ENCODE peak calls at places on chromosomes 16 and 17, in four cellular contexts. X is AG10803, E is GM12865, I is cardiac muscle cell. W is an unnamed sample.

GRCh38 chr17:50953518-50953830 is 87.3 kb upstream of the TOB1 start:
- DNase-seq in E (no peak), I (no peak), X (no peak), W (no peak)

GRCh38 chr16:81485824-81486554 is 41.4 kb downstream of the CMIP start:
- DNase-seq in I (no peak), X (peak), E (no peak), W (no peak)

GRCh38 chr16:84864266-84864955 is 44.6 kb downstream of the CRISPLD2 start:
- DNase-seq in X (no peak), I (no peak), E (no peak), W (no peak)

GRCh38 chr16:1336619-1337018 is 3.2 kb downstream of the BAIAP3 start:
- DNase-seq in X (no peak), E (no peak), I (no peak), W (no peak)

GRCh38 chr16:85137323-85138072 is 25.2 kb upstream of the CIBAR2 start:
- DNase-seq in E (no peak), X (peak), I (peak), W (no peak)

GRCh38 chr16:77696149-77696548 is 26.2 kb upstream of the NUDT7 start:
- DNase-seq in I (peak), X (no peak), E (no peak), W (no peak)

GRCh38 chr17:68759343-68760140 is 158.4 kb upstream of the FAM20A start:
- DNase-seq in I (peak), X (peak), E (peak), W (peak)

GRCh38 chr17:39485555-39485954 is 24.3 kb downstream of the CDK12 start:
- DNase-seq in X (peak), I (no peak), E (no peak), W (no peak)

GRCh38 chr17:37098910-37099664 is 150.3 kb downstream of the AATF start:
- DNase-seq in E (no peak), X (no peak), I (peak), W (no peak)

GRCh38 chr16:84526794-84527485 is 22.5 kb upstream of the MEAK7 start:
- DNase-seq in E (no peak), X (peak), I (no peak), W (no peak)

GRCh38 chr16:586645-587590 is 2.9 kb upstream of the RAB40C start:
- DNase-seq in X (no peak), E (no peak), I (no peak), W (no peak)

GRCh38 chr16:3656491-3657468 is 2.3 kb downstream of the DNASE1 start:
- DNase-seq in I (no peak), E (peak), X (no peak), W (no peak)

GRCh38 chr16:85968041-85968920 is 69.3 kb downstream of the IRF8 start:
- DNase-seq in I (no peak), E (no peak), X (no peak), W (no peak)

GRCh38 chr17:42519546-42520444 is 16.2 kb upstream of the NAGLU start:
- DNase-seq in E (no peak), X (peak), I (peak), W (no peak)

GRCh38 chr17:50183439-50184001 is 17.7 kb downstream of the SGCA start:
- DNase-seq in I (no peak), E (no peak), X (peak), W (no peak)

GRCh38 chr17:62206550-62206949 is 141.5 kb upstream of the MED13 start:
- DNase-seq in I (no peak), E (no peak), X (no peak), W (no peak)

GRCh38 chr16:47460301-47460754 is 535 bp downstream of the ITFG1 start:
- DNase-seq in X (peak), E (no peak), I (no peak), W (no peak)

GRCh38 chr16:28136751-28137434 is 73.4 kb upstream of the GSG1L start:
- DNase-seq in E (no peak), X (no peak), I (no peak), W (no peak)

GRCh38 chr16:29676989-29677388 is 2.0 kb upstream of the QPRT start:
- DNase-seq in E (no peak), I (no peak), X (no peak), W (no peak)

GRCh38 chr16:1119766-1120611 is 23.9 kb upstream of the C1QTNF8 start:
- DNase-seq in I (no peak), X (no peak), E (peak), W (no peak)

GRCh38 chr17:64599187-64599676 is 62.9 kb downstream of the SMURF2 start:
- DNase-seq in X (no peak), E (peak), I (no peak), W (peak)

GRCh38 chr16:66135376-66135775 is 231.1 kb upstream of the CDH5 start:
- DNase-seq in X (peak), E (no peak), I (peak), W (no peak)

DNA sequence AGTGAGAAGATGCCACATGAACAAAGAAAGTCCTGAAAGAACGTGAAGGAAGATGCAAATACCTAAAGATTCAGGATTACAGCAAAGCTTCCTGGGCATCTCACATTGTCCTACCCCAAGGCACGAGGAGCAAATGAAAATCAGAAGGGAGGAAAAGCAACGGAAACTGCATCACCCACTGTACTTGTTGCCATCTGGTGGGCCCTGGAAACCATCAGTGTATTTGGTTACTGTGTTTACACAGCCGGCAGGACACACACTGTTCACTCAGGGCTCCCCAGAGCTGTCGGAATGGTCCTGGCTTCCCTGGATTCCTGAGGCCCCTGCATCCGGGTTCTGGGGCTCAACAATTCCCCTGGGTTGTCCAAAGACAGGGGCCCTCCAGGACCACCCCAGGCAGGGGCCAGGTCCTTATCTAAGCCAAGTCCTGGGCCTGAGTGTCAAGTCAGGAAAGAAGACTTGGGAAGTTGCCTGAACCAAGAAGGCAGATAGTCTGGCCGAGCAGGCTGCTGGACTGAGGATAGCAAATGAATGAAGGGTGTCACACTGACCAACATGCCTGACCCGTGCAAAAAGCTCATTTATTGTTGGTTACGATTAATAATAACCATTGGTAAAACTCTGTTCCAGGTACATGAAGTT is 52.8 kb downstream of the SOX9 start:
- DNase-seq in I (no peak), E (no peak), X (no peak), W (no peak)
- TF ChIP-seq CTCF in I (no peak), E (no peak), X (no peak), W (no peak)

GRCh38 chr17:1462164-1463112 is 6.4 kb upstream of the CRK start:
- DNase-seq in I (no peak), E (peak), X (no peak), W (no peak)
- H3K4me3 ChIP-seq in I (no peak), E (no peak), X (no peak), W (no peak)

GRCh38 chr16:65124596-65124995 is 2.7 kb upstream of the CDH11 start:
- DNase-seq in X (no peak), I (no peak), E (no peak), W (no peak)

GRCh38 chr16:65125322-65125721 is 3.5 kb upstream of the CDH11 start:
- DNase-seq in I (no peak), X (no peak), E (no peak), W (no peak)

GRCh38 chr16:65122974-65123845 is 1.3 kb upstream of the CDH11 start:
- DNase-seq in X (peak), E (no peak), I (peak), W (no peak)

GRCh38 chr16:65122724-65122973 is 786 bp upstream of the CDH11 start:
- DNase-seq in X (no peak), I (no peak), E (no peak), W (no peak)

GRCh38 chr16:65123846-65124513 is 2.1 kb upstream of the CDH11 start:
- DNase-seq in I (no peak), E (peak), X (no peak), W (no peak)
- TF ChIP-seq CTCF in I (peak), E (no peak), X (peak), W (no peak)

DNA sequence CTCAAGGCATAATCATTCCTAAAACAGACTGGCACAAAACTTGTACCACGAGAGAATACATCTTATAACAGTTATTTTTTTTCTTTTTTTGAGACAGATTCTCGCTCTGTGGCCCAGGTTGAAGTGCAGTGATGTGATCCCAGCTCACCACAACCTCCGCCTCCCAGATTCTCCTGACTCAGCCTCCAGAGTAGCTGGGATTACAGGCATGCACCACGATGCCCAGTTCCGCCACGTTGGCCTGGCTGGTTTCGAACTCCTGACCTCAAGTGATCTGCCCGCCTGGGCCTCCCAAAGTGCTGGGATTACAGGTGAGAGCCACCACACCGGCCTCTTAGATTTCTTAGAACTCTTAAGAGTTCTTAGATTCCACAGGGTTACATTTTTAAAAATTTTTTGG is 4.1 kb downstream of the NUFIP2 start:
- DNase-seq in E (no peak), X (no peak), I (no peak), W (no peak)
- H3K4me3 ChIP-seq in E (no peak), X (no peak), I (no peak), W (no peak)

DNA sequence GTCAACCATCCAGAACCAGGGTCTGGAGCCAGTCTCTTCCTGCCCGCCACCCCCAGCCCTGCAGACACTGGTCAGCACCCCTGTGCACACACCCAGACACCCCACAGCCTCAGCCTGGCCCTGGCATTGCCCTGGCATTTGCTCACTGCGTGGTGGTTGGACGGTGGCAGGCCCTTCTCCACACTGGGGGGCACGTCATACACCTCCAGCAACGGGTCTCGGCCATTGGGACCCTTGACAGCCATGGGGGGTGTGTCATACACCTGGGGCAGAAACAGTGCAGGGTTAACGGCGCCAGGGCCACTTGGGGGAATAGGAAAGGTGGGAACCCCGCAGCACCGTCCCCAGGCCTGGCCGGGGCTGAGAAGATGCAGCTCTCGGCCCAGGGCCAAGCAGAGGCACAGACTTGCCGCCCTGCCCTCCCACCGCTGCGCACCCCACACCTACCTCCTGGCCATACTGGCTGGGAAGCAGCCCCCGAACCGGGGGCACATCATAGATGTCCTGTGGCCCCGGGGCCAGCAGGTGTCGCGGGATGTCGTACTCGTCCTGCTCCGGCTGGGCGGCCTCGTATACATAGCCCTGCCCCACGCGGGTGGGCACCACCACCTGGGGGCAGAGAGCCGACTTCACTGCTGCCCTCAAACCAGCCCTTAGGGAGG is 14.6 kb downstream of the BCAR1 start:
- DNase-seq in X (no peak), I (no peak), E (no peak), W (no peak)
- TF ChIP-seq CTCF in X (no peak), I (no peak), E (no peak), W (no peak)

GRCh38 chr17:976316-976715 is 3.3 kb downstream of the NXN start:
- DNase-seq in E (no peak), I (no peak), X (no peak), W (no peak)
- H3K4me3 ChIP-seq in E (no peak), I (no peak), X (no peak), W (no peak)

GRCh38 chr17:79124513-79125209 is 50.0 kb downstream of the ENGASE start:
- DNase-seq in X (no peak), I (no peak), E (no peak), W (no peak)
- TF ChIP-seq CTCF in X (no peak), I (no peak), E (no peak), W (no peak)

DNA sequence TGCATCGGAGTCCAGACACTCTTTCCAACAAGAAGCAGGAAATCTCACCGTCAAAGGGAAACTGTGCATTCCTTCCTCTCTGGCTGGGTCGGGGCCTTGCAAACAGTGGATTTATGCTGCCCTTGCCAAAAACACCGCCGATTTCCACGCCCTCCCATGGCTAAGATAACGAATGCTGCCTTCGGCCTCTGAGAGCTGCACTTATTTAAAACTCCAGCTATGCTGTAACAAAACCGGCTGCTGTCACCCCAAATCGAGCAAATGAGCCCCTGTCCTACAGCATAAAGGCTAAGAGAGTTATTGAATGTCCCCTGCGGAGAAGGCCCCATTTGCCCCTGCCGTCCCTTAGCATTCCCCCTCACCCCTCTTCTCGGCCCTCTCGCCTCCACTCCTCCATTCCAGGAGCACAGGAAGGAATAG is 275.5 kb upstream of the IRX5 start:
- DNase-seq in E (no peak), X (peak), I (peak), W (no peak)
- H3K4me3 ChIP-seq in E (no peak), X (peak), I (no peak), W (no peak)